ENCODE peak calls at places on chromosomes 3 and 15, in seven cellular contexts. One of them, this sample, is unnamed.
A peak's percentile ranks its signal among the peaks of the same experiment; 100 is the strongest.

GRCh38 chr15:39597751-39598185 is 16.9 kb downstream of the THBS1 start:
- DNase-seq in neural crest cell: no peak
- DNase-seq in HFF-Myc: no peak
- DNase-seq in spleen: no peak
- DNase-seq in cardiac fibroblast: peak; percentile 87
- DNase-seq in AG04450: no peak
- DNase-seq in activated B cell treated with CpG ODN at 0.5 μM for 24 hours: no peak
- DNase-seq in this sample: no peak

GRCh38 chr15:39613271-39613670 is 32.4 kb downstream of the THBS1 start:
- DNase-seq in neural crest cell: no peak
- DNase-seq in HFF-Myc: no peak
- DNase-seq in spleen: no peak
- DNase-seq in cardiac fibroblast: no peak
- DNase-seq in AG04450: no peak
- DNase-seq in activated B cell treated with CpG ODN at 0.5 μM for 24 hours: no peak
- DNase-seq in this sample: no peak

GRCh38 chr3:61158676-61159075 is 92.6 kb downstream of the FHIT start:
- DNase-seq in neural crest cell: no peak
- DNase-seq in HFF-Myc: no peak
- DNase-seq in spleen: no peak
- DNase-seq in cardiac fibroblast: no peak
- DNase-seq in AG04450: no peak
- DNase-seq in activated B cell treated with CpG ODN at 0.5 μM for 24 hours: no peak
- DNase-seq in this sample: no peak

GRCh38 chr3:132730891-132731580 is 8.8 kb upstream of the NPHP3 start:
- DNase-seq in neural crest cell: no peak
- DNase-seq in HFF-Myc: no peak
- DNase-seq in spleen: no peak
- DNase-seq in cardiac fibroblast: peak; percentile 69
- DNase-seq in AG04450: no peak
- DNase-seq in activated B cell treated with CpG ODN at 0.5 μM for 24 hours: no peak
- DNase-seq in this sample: peak; percentile 33

GRCh38 chr3:139772539-139773500 is 95.0 kb upstream of the NMNAT3 start:
- DNase-seq in neural crest cell: no peak
- DNase-seq in HFF-Myc: peak; percentile 27
- DNase-seq in spleen: no peak
- DNase-seq in cardiac fibroblast: peak; percentile 64
- DNase-seq in AG04450: peak; percentile 30
- DNase-seq in activated B cell treated with CpG ODN at 0.5 μM for 24 hours: no peak
- DNase-seq in this sample: no peak

GRCh38 chr3:141646760-141647561 is 91.1 kb upstream of the RNF7 start:
- DNase-seq in neural crest cell: peak; percentile 11
- DNase-seq in HFF-Myc: peak; percentile 46
- DNase-seq in spleen: no peak
- DNase-seq in cardiac fibroblast: peak; percentile 84
- DNase-seq in AG04450: no peak
- DNase-seq in activated B cell treated with CpG ODN at 0.5 μM for 24 hours: no peak
- DNase-seq in this sample: peak; percentile 38

GRCh38 chr15:42854576-42854975 is 66.0 kb downstream of the TTBK2 start:
- DNase-seq in neural crest cell: no peak
- DNase-seq in HFF-Myc: no peak
- DNase-seq in spleen: no peak
- DNase-seq in cardiac fibroblast: no peak
- DNase-seq in AG04450: no peak
- DNase-seq in activated B cell treated with CpG ODN at 0.5 μM for 24 hours: no peak
- DNase-seq in this sample: no peak

GRCh38 chr3:172749201-172749965 is 1.1 kb upstream of the ECT2 start:
- DNase-seq in neural crest cell: no peak
- DNase-seq in HFF-Myc: peak; percentile 90
- DNase-seq in spleen: no peak
- DNase-seq in cardiac fibroblast: peak; percentile 95
- DNase-seq in AG04450: peak; percentile 88
- DNase-seq in activated B cell treated with CpG ODN at 0.5 μM for 24 hours: no peak
- DNase-seq in this sample: no peak

GRCh38 chr15:66252411-66253295 is 897 bp downstream of the MEGF11 start:
- DNase-seq in neural crest cell: peak; percentile 68
- DNase-seq in HFF-Myc: no peak
- DNase-seq in spleen: peak; percentile 85
- DNase-seq in cardiac fibroblast: peak; percentile 42
- DNase-seq in AG04450: no peak
- DNase-seq in activated B cell treated with CpG ODN at 0.5 μM for 24 hours: peak; percentile 49
- DNase-seq in this sample: peak; percentile 84

GRCh38 chr3:134463676-134464611 is 21.8 kb downstream of the ANAPC13 start:
- DNase-seq in neural crest cell: no peak
- DNase-seq in HFF-Myc: peak; percentile 96
- DNase-seq in spleen: no peak
- DNase-seq in cardiac fibroblast: peak; percentile 99
- DNase-seq in AG04450: peak; percentile 96
- DNase-seq in activated B cell treated with CpG ODN at 0.5 μM for 24 hours: no peak
- DNase-seq in this sample: peak; percentile 28

GRCh38 chr15:97874139-97874538 is 86.4 kb upstream of the ARRDC4 start:
- DNase-seq in neural crest cell: no peak
- DNase-seq in HFF-Myc: no peak
- DNase-seq in spleen: no peak
- DNase-seq in cardiac fibroblast: no peak
- DNase-seq in AG04450: no peak
- DNase-seq in activated B cell treated with CpG ODN at 0.5 μM for 24 hours: no peak
- DNase-seq in this sample: no peak

GRCh38 chr15:97875025-97875512 is 85.4 kb upstream of the ARRDC4 start:
- DNase-seq in neural crest cell: no peak
- DNase-seq in HFF-Myc: no peak
- DNase-seq in spleen: no peak
- DNase-seq in cardiac fibroblast: no peak
- DNase-seq in AG04450: no peak
- DNase-seq in activated B cell treated with CpG ODN at 0.5 μM for 24 hours: no peak
- DNase-seq in this sample: no peak

GRCh38 chr15:97870771-97871170 is 89.7 kb upstream of the ARRDC4 start:
- DNase-seq in neural crest cell: no peak
- DNase-seq in HFF-Myc: no peak
- DNase-seq in spleen: no peak
- DNase-seq in cardiac fibroblast: no peak
- DNase-seq in AG04450: no peak
- DNase-seq in activated B cell treated with CpG ODN at 0.5 μM for 24 hours: no peak
- DNase-seq in this sample: no peak

GRCh38 chr15:97881568-97881967 is 78.9 kb upstream of the ARRDC4 start:
- DNase-seq in neural crest cell: no peak
- DNase-seq in HFF-Myc: no peak
- DNase-seq in spleen: no peak
- DNase-seq in cardiac fibroblast: no peak
- DNase-seq in AG04450: no peak
- DNase-seq in activated B cell treated with CpG ODN at 0.5 μM for 24 hours: no peak
- DNase-seq in this sample: no peak

GRCh38 chr15:97875513-97876285 is 84.8 kb upstream of the ARRDC4 start:
- DNase-seq in neural crest cell: no peak
- DNase-seq in HFF-Myc: no peak
- DNase-seq in spleen: no peak
- DNase-seq in cardiac fibroblast: no peak
- DNase-seq in AG04450: no peak
- DNase-seq in activated B cell treated with CpG ODN at 0.5 μM for 24 hours: no peak
- DNase-seq in this sample: peak; percentile 33
- TF ChIP-seq CTCF in neural crest cell: no peak
- TF ChIP-seq CTCF in HFF-Myc: no peak
- TF ChIP-seq CTCF in spleen: no peak
- TF ChIP-seq CTCF in cardiac fibroblast: no peak
- TF ChIP-seq CTCF in AG04450: no peak
- TF ChIP-seq CTCF in activated B cell treated with CpG ODN at 0.5 μM for 24 hours: no peak
- TF ChIP-seq CTCF in this sample: no peak

GRCh38 chr15:79452244-79453051 is 20.3 kb downstream of the MINAR1 start:
- DNase-seq in neural crest cell: no peak
- DNase-seq in HFF-Myc: no peak
- DNase-seq in spleen: no peak
- DNase-seq in cardiac fibroblast: no peak
- DNase-seq in AG04450: no peak
- DNase-seq in activated B cell treated with CpG ODN at 0.5 μM for 24 hours: no peak
- DNase-seq in this sample: no peak

GRCh38 chr15:79451361-79451999 is 19.3 kb downstream of the MINAR1 start:
- DNase-seq in neural crest cell: no peak
- DNase-seq in HFF-Myc: no peak
- DNase-seq in spleen: no peak
- DNase-seq in cardiac fibroblast: no peak
- DNase-seq in AG04450: no peak
- DNase-seq in activated B cell treated with CpG ODN at 0.5 μM for 24 hours: no peak
- DNase-seq in this sample: no peak

GRCh38 chr15:79447060-79447459 is 14.9 kb downstream of the MINAR1 start:
- DNase-seq in neural crest cell: no peak
- DNase-seq in HFF-Myc: no peak
- DNase-seq in spleen: no peak
- DNase-seq in cardiac fibroblast: no peak
- DNase-seq in AG04450: no peak
- DNase-seq in activated B cell treated with CpG ODN at 0.5 μM for 24 hours: no peak
- DNase-seq in this sample: no peak

GRCh38 chr15:79453446-79453845 is 21.3 kb downstream of the MINAR1 start:
- DNase-seq in neural crest cell: no peak
- DNase-seq in HFF-Myc: no peak
- DNase-seq in spleen: no peak
- DNase-seq in cardiac fibroblast: no peak
- DNase-seq in AG04450: no peak
- DNase-seq in activated B cell treated with CpG ODN at 0.5 μM for 24 hours: no peak
- DNase-seq in this sample: no peak

DNA sequence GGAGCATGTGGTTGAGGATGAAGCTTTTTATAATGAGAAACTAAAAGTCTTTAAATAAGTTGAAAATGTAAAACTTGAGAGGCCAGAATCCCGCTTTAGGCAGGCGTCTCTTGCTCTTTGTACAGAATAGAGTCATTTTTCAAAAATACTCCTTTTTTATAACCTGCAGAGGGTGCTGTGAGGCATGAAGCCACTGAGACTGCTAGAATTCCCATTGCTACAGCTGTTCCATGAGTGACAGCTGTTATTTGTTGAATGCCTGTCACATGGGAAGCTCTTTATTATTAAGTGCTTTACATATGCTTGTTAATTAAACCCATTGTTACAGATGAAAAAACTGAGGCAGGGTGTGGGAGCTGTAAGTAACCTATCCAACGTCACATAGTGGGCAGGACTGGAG is 18.5 kb downstream of the MINAR1 start:
- DNase-seq in neural crest cell: no peak
- DNase-seq in HFF-Myc: no peak
- DNase-seq in spleen: no peak
- DNase-seq in cardiac fibroblast: no peak
- DNase-seq in AG04450: no peak
- DNase-seq in activated B cell treated with CpG ODN at 0.5 μM for 24 hours: no peak
- DNase-seq in this sample: no peak
- TF ChIP-seq CTCF in neural crest cell: peak; percentile 44
- TF ChIP-seq CTCF in HFF-Myc: peak; percentile 22
- TF ChIP-seq CTCF in spleen: no peak
- TF ChIP-seq CTCF in cardiac fibroblast: peak; percentile 30
- TF ChIP-seq CTCF in AG04450: peak; percentile 17
- TF ChIP-seq CTCF in activated B cell treated with CpG ODN at 0.5 μM for 24 hours: no peak
- TF ChIP-seq CTCF in this sample: peak; percentile 21

GRCh38 chr15:71755092-71755491 is 55.3 kb upstream of the NR2E3 start:
- DNase-seq in neural crest cell: no peak
- DNase-seq in HFF-Myc: no peak
- DNase-seq in spleen: no peak
- DNase-seq in cardiac fibroblast: no peak
- DNase-seq in AG04450: no peak
- DNase-seq in activated B cell treated with CpG ODN at 0.5 μM for 24 hours: no peak
- DNase-seq in this sample: no peak

GRCh38 chr15:71752085-71752484 is 58.3 kb upstream of the NR2E3 start:
- DNase-seq in neural crest cell: no peak
- DNase-seq in HFF-Myc: no peak
- DNase-seq in spleen: no peak
- DNase-seq in cardiac fibroblast: no peak
- DNase-seq in AG04450: no peak
- DNase-seq in activated B cell treated with CpG ODN at 0.5 μM for 24 hours: no peak
- DNase-seq in this sample: no peak

GRCh38 chr15:71754660-71755059 is 55.7 kb upstream of the NR2E3 start:
- DNase-seq in neural crest cell: no peak
- DNase-seq in HFF-Myc: no peak
- DNase-seq in spleen: no peak
- DNase-seq in cardiac fibroblast: no peak
- DNase-seq in AG04450: no peak
- DNase-seq in activated B cell treated with CpG ODN at 0.5 μM for 24 hours: no peak
- DNase-seq in this sample: no peak

GRCh38 chr15:71752604-71753289 is 57.6 kb upstream of the NR2E3 start:
- DNase-seq in neural crest cell: peak; percentile 13
- DNase-seq in HFF-Myc: peak; percentile 92
- DNase-seq in spleen: no peak
- DNase-seq in cardiac fibroblast: peak; percentile 92
- DNase-seq in AG04450: peak; percentile 46
- DNase-seq in activated B cell treated with CpG ODN at 0.5 μM for 24 hours: no peak
- DNase-seq in this sample: peak; percentile 44

DNA sequence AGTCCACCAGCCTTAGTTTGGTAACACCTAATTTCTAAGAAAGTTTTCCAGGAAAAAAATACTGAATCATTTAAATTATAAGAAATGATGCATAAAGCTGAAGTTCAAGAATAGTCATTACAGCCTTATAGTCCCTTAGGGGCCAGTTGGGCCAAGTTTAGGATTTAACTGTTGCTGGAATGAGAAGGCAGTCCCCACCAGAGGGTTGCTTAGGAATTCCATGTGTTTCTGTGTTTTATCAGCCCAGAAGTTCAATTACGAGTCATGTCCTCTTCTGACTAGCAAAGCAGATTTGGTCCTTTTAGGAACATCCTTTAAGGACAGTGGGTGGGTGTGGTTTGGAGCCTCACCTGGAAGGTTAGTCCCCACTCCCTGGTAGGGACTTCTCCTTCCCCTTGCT is 57.0 kb upstream of the NR2E3 start:
- DNase-seq in neural crest cell: no peak
- DNase-seq in HFF-Myc: peak; percentile 40
- DNase-seq in spleen: no peak
- DNase-seq in cardiac fibroblast: peak; percentile 35
- DNase-seq in AG04450: no peak
- DNase-seq in activated B cell treated with CpG ODN at 0.5 μM for 24 hours: no peak
- DNase-seq in this sample: no peak
- TF ChIP-seq CTCF in neural crest cell: no peak
- TF ChIP-seq CTCF in HFF-Myc: no peak
- TF ChIP-seq CTCF in spleen: no peak
- TF ChIP-seq CTCF in cardiac fibroblast: no peak
- TF ChIP-seq CTCF in AG04450: no peak
- TF ChIP-seq CTCF in activated B cell treated with CpG ODN at 0.5 μM for 24 hours: no peak
- TF ChIP-seq CTCF in this sample: no peak

DNA sequence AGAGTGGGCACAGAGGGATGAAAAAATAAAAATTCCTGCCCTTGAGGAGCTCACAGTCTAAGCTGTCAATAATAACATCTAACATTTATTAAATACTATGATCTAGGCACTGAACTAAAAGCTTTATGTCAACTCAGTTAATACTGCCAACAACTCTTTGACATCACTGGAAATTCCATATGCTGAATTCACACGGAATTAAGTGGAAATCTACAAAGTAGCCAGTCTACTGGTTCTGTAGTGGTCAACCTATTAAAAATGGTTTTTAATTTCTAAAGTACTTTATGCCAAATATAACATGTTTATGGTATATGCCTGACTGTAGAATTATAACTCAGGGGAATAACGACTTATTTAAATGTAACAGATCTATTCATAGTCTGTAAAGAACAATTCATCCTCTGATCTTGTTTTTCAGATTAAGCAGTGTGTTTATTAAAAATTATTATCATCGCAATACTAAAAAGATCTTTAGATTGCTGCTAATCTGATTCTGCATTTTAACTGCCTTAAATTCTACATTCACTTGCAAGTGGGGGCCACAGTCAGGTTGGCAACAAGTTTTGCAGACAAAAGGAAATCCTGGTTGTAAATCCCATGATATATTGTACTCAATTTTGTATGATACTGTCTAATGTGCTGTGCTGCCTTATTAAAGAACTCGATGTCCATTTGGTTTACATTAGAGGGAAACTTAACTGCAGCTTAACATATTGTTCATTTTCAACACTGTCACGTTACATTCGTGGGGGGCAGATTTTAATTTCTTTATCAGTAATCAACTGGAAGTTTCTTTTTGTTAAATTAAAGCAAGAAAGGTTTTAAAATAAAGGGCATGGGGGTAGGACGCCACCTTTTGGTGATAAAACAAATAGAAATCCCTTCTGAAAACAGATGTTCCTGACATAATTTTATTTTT is 2.6 kb upstream of the FOXP1 start:
- DNase-seq in neural crest cell: no peak
- DNase-seq in HFF-Myc: no peak
- DNase-seq in spleen: no peak
- DNase-seq in cardiac fibroblast: peak; percentile 70
- DNase-seq in AG04450: no peak
- DNase-seq in activated B cell treated with CpG ODN at 0.5 μM for 24 hours: no peak
- DNase-seq in this sample: no peak
- TF ChIP-seq CTCF in neural crest cell: peak; percentile 80
- TF ChIP-seq CTCF in HFF-Myc: peak; percentile 53
- TF ChIP-seq CTCF in spleen: peak; percentile 67
- TF ChIP-seq CTCF in cardiac fibroblast: peak; percentile 60
- TF ChIP-seq CTCF in AG04450: peak; percentile 72
- TF ChIP-seq CTCF in activated B cell treated with CpG ODN at 0.5 μM for 24 hours: no peak
- TF ChIP-seq CTCF in this sample: peak; percentile 72